ENCODE peak calls at places on chromosomes 11 and 22, in four cellular contexts. One of them, this sample, is unnamed.

GRCh38 chr11:58675344-58676155 is 53.1 kb downstream of the CNTF start:
- DNase-seq in activated effector memory CD4-positive, alpha-beta T cell treated with anti-CD3 and anti-CD28 coated beads, Interleukin-2, amount 50 U/mL, for 16 hours: peak; percentile 91
- DNase-seq in A549: peak; percentile 60
- DNase-seq in MM.1S: peak; percentile 68
- DNase-seq in this sample: peak; percentile 45

GRCh38 chr11:68040121-68040956 is 1.5 kb downstream of the TCIRG1 start:
- DNase-seq in activated effector memory CD4-positive, alpha-beta T cell treated with anti-CD3 and anti-CD28 coated beads, Interleukin-2, amount 50 U/mL, for 16 hours: peak; percentile 81
- DNase-seq in A549: peak; percentile 64
- DNase-seq in MM.1S: peak; percentile 85
- DNase-seq in this sample: peak; percentile 55

GRCh38 chr22:40263191-40263590 is 83.1 kb upstream of the ADSL start:
- DNase-seq in activated effector memory CD4-positive, alpha-beta T cell treated with anti-CD3 and anti-CD28 coated beads, Interleukin-2, amount 50 U/mL, for 16 hours: peak; percentile 70
- DNase-seq in A549: no peak
- DNase-seq in MM.1S: no peak
- DNase-seq in this sample: no peak

GRCh38 chr11:59754494-59754858 is 700 bp upstream of the STX3 start:
- DNase-seq in activated effector memory CD4-positive, alpha-beta T cell treated with anti-CD3 and anti-CD28 coated beads, Interleukin-2, amount 50 U/mL, for 16 hours: peak; percentile 67
- DNase-seq in A549: peak; percentile 28
- DNase-seq in MM.1S: peak; percentile 47
- DNase-seq in this sample: no peak

GRCh38 chr22:26681395-26681821 is 24.0 kb downstream of the MIAT start:
- DNase-seq in activated effector memory CD4-positive, alpha-beta T cell treated with anti-CD3 and anti-CD28 coated beads, Interleukin-2, amount 50 U/mL, for 16 hours: no peak
- DNase-seq in A549: no peak
- DNase-seq in MM.1S: no peak
- DNase-seq in this sample: no peak

GRCh38 chr11:115488945-115489344 is 15.3 kb downstream of the CADM1 start:
- DNase-seq in activated effector memory CD4-positive, alpha-beta T cell treated with anti-CD3 and anti-CD28 coated beads, Interleukin-2, amount 50 U/mL, for 16 hours: no peak
- DNase-seq in MM.1S: no peak
- DNase-seq in A549: peak; percentile 87
- DNase-seq in this sample: no peak

GRCh38 chr22:44193537-44193896 is 12.8 kb downstream of the PARVG start:
- DNase-seq in A549: no peak
- DNase-seq in MM.1S: peak; percentile 57
- DNase-seq in activated effector memory CD4-positive, alpha-beta T cell treated with anti-CD3 and anti-CD28 coated beads, Interleukin-2, amount 50 U/mL, for 16 hours: peak; percentile 62
- DNase-seq in this sample: no peak

GRCh38 chr11:121661796-121662508 is 209.2 kb upstream of the SORL1-AS1 start:
- DNase-seq in MM.1S: no peak
- DNase-seq in A549: no peak
- DNase-seq in activated effector memory CD4-positive, alpha-beta T cell treated with anti-CD3 and anti-CD28 coated beads, Interleukin-2, amount 50 U/mL, for 16 hours: no peak
- DNase-seq in this sample: no peak

GRCh38 chr11:67456068-67456705 is 1.0 kb downstream of the CABP4 start:
- DNase-seq in activated effector memory CD4-positive, alpha-beta T cell treated with anti-CD3 and anti-CD28 coated beads, Interleukin-2, amount 50 U/mL, for 16 hours: no peak
- DNase-seq in MM.1S: no peak
- DNase-seq in A549: no peak
- DNase-seq in this sample: no peak

GRCh38 chr11:131868769-131869482 is 498.5 kb downstream of the NTM start:
- DNase-seq in MM.1S: no peak
- DNase-seq in activated effector memory CD4-positive, alpha-beta T cell treated with anti-CD3 and anti-CD28 coated beads, Interleukin-2, amount 50 U/mL, for 16 hours: no peak
- DNase-seq in A549: no peak
- DNase-seq in this sample: no peak

GRCh38 chr11:59262419-59262818 is 49.7 kb upstream of the MPEG1 start:
- DNase-seq in MM.1S: no peak
- DNase-seq in A549: no peak
- DNase-seq in activated effector memory CD4-positive, alpha-beta T cell treated with anti-CD3 and anti-CD28 coated beads, Interleukin-2, amount 50 U/mL, for 16 hours: no peak
- DNase-seq in this sample: no peak

GRCh38 chr11:113690619-113691569 is 15.2 kb downstream of the TMPRSS5 start:
- DNase-seq in MM.1S: no peak
- DNase-seq in A549: peak; percentile 84
- DNase-seq in activated effector memory CD4-positive, alpha-beta T cell treated with anti-CD3 and anti-CD28 coated beads, Interleukin-2, amount 50 U/mL, for 16 hours: no peak
- DNase-seq in this sample: no peak

GRCh38 chr11:38384568-38384967 is 1786.5 kb upstream of the RAG2 start:
- DNase-seq in MM.1S: no peak
- DNase-seq in A549: no peak
- DNase-seq in activated effector memory CD4-positive, alpha-beta T cell treated with anti-CD3 and anti-CD28 coated beads, Interleukin-2, amount 50 U/mL, for 16 hours: no peak
- DNase-seq in this sample: no peak

GRCh38 chr11:58513747-58514367 is 6.0 kb upstream of the OR5B21 start:
- DNase-seq in MM.1S: peak; percentile 10
- DNase-seq in A549: peak; percentile 75
- DNase-seq in activated effector memory CD4-positive, alpha-beta T cell treated with anti-CD3 and anti-CD28 coated beads, Interleukin-2, amount 50 U/mL, for 16 hours: no peak
- DNase-seq in this sample: no peak

GRCh38 chr11:69918231-69918937 is 99.2 kb upstream of the FGF3 start:
- DNase-seq in MM.1S: no peak
- DNase-seq in A549: no peak
- DNase-seq in activated effector memory CD4-positive, alpha-beta T cell treated with anti-CD3 and anti-CD28 coated beads, Interleukin-2, amount 50 U/mL, for 16 hours: peak; percentile 36
- DNase-seq in this sample: no peak

GRCh38 chr11:5596611-5597201 is at the start of gene TRIM6:
- DNase-seq in activated effector memory CD4-positive, alpha-beta T cell treated with anti-CD3 and anti-CD28 coated beads, Interleukin-2, amount 50 U/mL, for 16 hours: no peak
- DNase-seq in A549: peak; percentile 84
- DNase-seq in MM.1S: no peak
- DNase-seq in this sample: no peak

GRCh38 chr22:45709866-45710265 is 38.2 kb downstream of the ATXN10 start:
- DNase-seq in activated effector memory CD4-positive, alpha-beta T cell treated with anti-CD3 and anti-CD28 coated beads, Interleukin-2, amount 50 U/mL, for 16 hours: no peak
- DNase-seq in A549: peak; percentile 77
- DNase-seq in MM.1S: no peak
- DNase-seq in this sample: no peak

GRCh38 chr11:104700609-104701008 is 197.7 kb downstream of the CASP12 start:
- DNase-seq in A549: no peak
- DNase-seq in activated effector memory CD4-positive, alpha-beta T cell treated with anti-CD3 and anti-CD28 coated beads, Interleukin-2, amount 50 U/mL, for 16 hours: no peak
- DNase-seq in MM.1S: peak; percentile 79
- DNase-seq in this sample: peak; percentile 21

GRCh38 chr11:125170001-125170405 is 5.5 kb downstream of the PKNOX2 start:
- DNase-seq in A549: no peak
- DNase-seq in activated effector memory CD4-positive, alpha-beta T cell treated with anti-CD3 and anti-CD28 coated beads, Interleukin-2, amount 50 U/mL, for 16 hours: no peak
- DNase-seq in MM.1S: no peak
- DNase-seq in this sample: no peak

GRCh38 chr11:8092587-8093424 is 11.8 kb downstream of the TUB start:
- DNase-seq in activated effector memory CD4-positive, alpha-beta T cell treated with anti-CD3 and anti-CD28 coated beads, Interleukin-2, amount 50 U/mL, for 16 hours: peak; percentile 72
- DNase-seq in MM.1S: peak; percentile 68
- DNase-seq in A549: peak; percentile 66
- DNase-seq in this sample: peak; percentile 48

GRCh38 chr22:28031383-28031922 is 112.4 kb upstream of the PITPNB start:
- DNase-seq in activated effector memory CD4-positive, alpha-beta T cell treated with anti-CD3 and anti-CD28 coated beads, Interleukin-2, amount 50 U/mL, for 16 hours: no peak
- DNase-seq in A549: no peak
- DNase-seq in MM.1S: no peak
- DNase-seq in this sample: no peak

GRCh38 chr11:110366234-110366633 is 63.5 kb upstream of the FDX1 start:
- DNase-seq in A549: peak; percentile 46
- DNase-seq in MM.1S: no peak
- DNase-seq in activated effector memory CD4-positive, alpha-beta T cell treated with anti-CD3 and anti-CD28 coated beads, Interleukin-2, amount 50 U/mL, for 16 hours: no peak
- DNase-seq in this sample: no peak

GRCh38 chr11:45394294-45395085 is 108.3 kb upstream of the SYT13 start:
- DNase-seq in activated effector memory CD4-positive, alpha-beta T cell treated with anti-CD3 and anti-CD28 coated beads, Interleukin-2, amount 50 U/mL, for 16 hours: peak; percentile 42
- DNase-seq in A549: no peak
- DNase-seq in MM.1S: no peak
- DNase-seq in this sample: no peak

GRCh38 chr11:44255406-44256071 is 54.4 kb downstream of the ALX4 start:
- DNase-seq in A549: no peak
- DNase-seq in MM.1S: no peak
- DNase-seq in activated effector memory CD4-positive, alpha-beta T cell treated with anti-CD3 and anti-CD28 coated beads, Interleukin-2, amount 50 U/mL, for 16 hours: no peak
- DNase-seq in this sample: no peak